ENCODE peak calls at places on chromosomes 11 and 22, in seven cellular contexts. One of them, this sample, is unnamed.

GRCh38 chr11:41842673-41843072 is 383.2 kb upstream of the LRRC4C start:
- DNase-seq in cardiac septum: no peak
- DNase-seq in body of pancreas: no peak
- DNase-seq in NAMALWA: no peak
- DNase-seq in NB4: no peak
- DNase-seq in CD8-positive, alpha-beta memory T cell: no peak
- DNase-seq in GM19239: no peak
- DNase-seq in this sample: no peak

GRCh38 chr11:41413843-41414242 is 45.6 kb downstream of the LRRC4C start:
- DNase-seq in NB4: no peak
- DNase-seq in cardiac septum: no peak
- DNase-seq in body of pancreas: no peak
- DNase-seq in CD8-positive, alpha-beta memory T cell: no peak
- DNase-seq in GM19239: no peak
- DNase-seq in NAMALWA: no peak
- DNase-seq in this sample: no peak

GRCh38 chr11:14055936-14056335 is 93.4 kb downstream of the SPON1 start:
- DNase-seq in NAMALWA: no peak
- DNase-seq in GM19239: no peak
- DNase-seq in cardiac septum: no peak
- DNase-seq in CD8-positive, alpha-beta memory T cell: no peak
- DNase-seq in NB4: no peak
- DNase-seq in body of pancreas: no peak
- DNase-seq in this sample: no peak

GRCh38 chr11:10908215-10908990 is 50.5 kb upstream of the ZBED5 start:
- DNase-seq in cardiac septum: no peak
- DNase-seq in CD8-positive, alpha-beta memory T cell: no peak
- DNase-seq in NAMALWA: no peak
- DNase-seq in GM19239: no peak
- DNase-seq in NB4: no peak
- DNase-seq in body of pancreas: peak
- DNase-seq in this sample: no peak

GRCh38 chr11:70341881-70342429 is 56.4 kb upstream of the CTTN start:
- DNase-seq in GM19239: no peak
- DNase-seq in body of pancreas: no peak
- DNase-seq in NB4: no peak
- DNase-seq in CD8-positive, alpha-beta memory T cell: no peak
- DNase-seq in cardiac septum: no peak
- DNase-seq in NAMALWA: no peak
- DNase-seq in this sample: no peak

GRCh38 chr11:45922425-45923082 is at the start of gene LARGE2:
- DNase-seq in cardiac septum: no peak
- DNase-seq in NB4: no peak
- DNase-seq in CD8-positive, alpha-beta memory T cell: no peak
- DNase-seq in NAMALWA: no peak
- DNase-seq in GM19239: no peak
- DNase-seq in body of pancreas: peak
- DNase-seq in this sample: peak

GRCh38 chr11:10091314-10092045 is 202.5 kb downstream of the SBF2 start:
- DNase-seq in CD8-positive, alpha-beta memory T cell: no peak
- DNase-seq in NB4: peak
- DNase-seq in NAMALWA: no peak
- DNase-seq in body of pancreas: no peak
- DNase-seq in GM19239: no peak
- DNase-seq in cardiac septum: no peak
- DNase-seq in this sample: no peak

GRCh38 chr11:107655607-107656006 is 56.2 kb downstream of the SLN start:
- DNase-seq in NB4: no peak
- DNase-seq in GM19239: no peak
- DNase-seq in body of pancreas: no peak
- DNase-seq in NAMALWA: no peak
- DNase-seq in CD8-positive, alpha-beta memory T cell: no peak
- DNase-seq in cardiac septum: no peak
- DNase-seq in this sample: no peak

GRCh38 chr11:75174781-75175370 is 24.0 kb downstream of the SLCO2B1 start:
- DNase-seq in CD8-positive, alpha-beta memory T cell: no peak
- DNase-seq in NB4: peak
- DNase-seq in cardiac septum: no peak
- DNase-seq in NAMALWA: no peak
- DNase-seq in body of pancreas: peak
- DNase-seq in GM19239: no peak
- DNase-seq in this sample: peak

GRCh38 chr11:104148696-104149095 is 15.3 kb downstream of the PDGFD start:
- DNase-seq in CD8-positive, alpha-beta memory T cell: no peak
- DNase-seq in GM19239: no peak
- DNase-seq in NB4: no peak
- DNase-seq in cardiac septum: no peak
- DNase-seq in NAMALWA: no peak
- DNase-seq in body of pancreas: no peak
- DNase-seq in this sample: no peak

GRCh38 chr22:49768961-49769690 is 58.5 kb downstream of the BRD1 start:
- DNase-seq in CD8-positive, alpha-beta memory T cell: no peak
- DNase-seq in NAMALWA: no peak
- DNase-seq in GM19239: no peak
- DNase-seq in cardiac septum: peak
- DNase-seq in body of pancreas: peak
- DNase-seq in NB4: no peak
- DNase-seq in this sample: no peak

GRCh38 chr11:120606116-120607010 is 94.8 kb downstream of the GRIK4 start:
- DNase-seq in NAMALWA: no peak
- DNase-seq in cardiac septum: no peak
- DNase-seq in CD8-positive, alpha-beta memory T cell: no peak
- DNase-seq in NB4: no peak
- DNase-seq in GM19239: no peak
- DNase-seq in body of pancreas: no peak
- DNase-seq in this sample: no peak

GRCh38 chr11:134555510-134555909 is 143.5 kb upstream of the B3GAT1 start:
- DNase-seq in body of pancreas: no peak
- DNase-seq in GM19239: no peak
- DNase-seq in cardiac septum: peak
- DNase-seq in NAMALWA: no peak
- DNase-seq in NB4: no peak
- DNase-seq in CD8-positive, alpha-beta memory T cell: no peak
- DNase-seq in this sample: no peak

GRCh38 chr11:57552479-57552878 is 15.0 kb downstream of the UBE2L6 start:
- DNase-seq in cardiac septum: no peak
- DNase-seq in CD8-positive, alpha-beta memory T cell: no peak
- DNase-seq in NAMALWA: no peak
- DNase-seq in GM19239: no peak
- DNase-seq in body of pancreas: no peak
- DNase-seq in NB4: no peak
- DNase-seq in this sample: no peak

GRCh38 chr22:45918455-45919370 is 58.2 kb downstream of the WNT7B start:
- DNase-seq in cardiac septum: no peak
- DNase-seq in CD8-positive, alpha-beta memory T cell: no peak
- DNase-seq in NB4: peak
- DNase-seq in GM19239: no peak
- DNase-seq in NAMALWA: no peak
- DNase-seq in body of pancreas: peak
- DNase-seq in this sample: no peak

GRCh38 chr22:23392420-23393121 is 187.5 kb downstream of the IGLL1 start:
- DNase-seq in cardiac septum: peak
- DNase-seq in NAMALWA: no peak
- DNase-seq in body of pancreas: no peak
- DNase-seq in NB4: no peak
- DNase-seq in CD8-positive, alpha-beta memory T cell: no peak
- DNase-seq in GM19239: no peak
- DNase-seq in this sample: no peak

GRCh38 chr11:68106165-68106940 is 14.8 kb downstream of the CHKA start:
- DNase-seq in cardiac septum: no peak
- DNase-seq in NB4: no peak
- DNase-seq in body of pancreas: peak
- DNase-seq in GM19239: no peak
- DNase-seq in CD8-positive, alpha-beta memory T cell: no peak
- DNase-seq in NAMALWA: no peak
- DNase-seq in this sample: peak

GRCh38 chr22:32731372-32731771 is 70.1 kb upstream of the TIMP3 start:
- DNase-seq in NB4: no peak
- DNase-seq in CD8-positive, alpha-beta memory T cell: no peak
- DNase-seq in GM19239: no peak
- DNase-seq in NAMALWA: no peak
- DNase-seq in body of pancreas: no peak
- DNase-seq in cardiac septum: no peak
- DNase-seq in this sample: no peak